ENCODE peak calls at places on chromosomes 7 and 10, in ten cellular contexts. N is left ventricle myocardium inferior, C is breast epithelium, I is choroid plexus epithelial cell, H is type B pancreatic cell, S is endothelial cell, M is tibial artery, G is HFF-Myc, O is BE2C, V is PC-3. L is an unnamed sample.
A peak's percentile ranks its signal among the peaks of the same experiment; 100 is the strongest.

GRCh38 chr10:14823966-14824365 is 13.9 kb downstream of the CDNF start:
- DNase-seq in C (no peak), S (no peak), N (no peak), I (no peak), H (no peak), M (no peak), O (no peak), V (no peak), G (no peak), L (no peak)

GRCh38 chr7:71385362-71385761 is 253.4 kb downstream of the GALNT17 start:
- DNase-seq in H (no peak), O (no peak), S (no peak), C (no peak), N (no peak), V (no peak), G (no peak), I (no peak), M (no peak), L (no peak)

GRCh38 chr10:52216852-52217251 is 97.2 kb upstream of the DKK1 start:
- DNase-seq in V (peak; percentile 92), N (no peak), H (no peak), I (peak; percentile 96), G (peak; percentile 58), M (no peak), C (no peak), O (no peak), S (peak; percentile 15), L (no peak)

GRCh38 chr10:53209941-53210611 is 437.5 kb upstream of the MBL2 start:
- DNase-seq in O (no peak), C (no peak), V (peak; percentile 97), N (no peak), I (peak; percentile 37), G (no peak), H (no peak), M (no peak), S (no peak), L (no peak)

GRCh38 chr10:132904814-132905649 is 37.3 kb downstream of the CFAP46 start:
- DNase-seq in M (peak; percentile 16), O (no peak), H (no peak), N (no peak), S (no peak), G (no peak), I (no peak), C (no peak), V (no peak), L (no peak)

GRCh38 chr7:144854839-144855424 is 19.1 kb upstream of the TPK1 start:
- DNase-seq in C (no peak), S (peak; percentile 6), I (peak; percentile 54), H (no peak), V (peak; percentile 53), G (no peak), M (no peak), N (no peak), O (no peak), L (no peak)

GRCh38 chr10:86968271-86968993 is at the start of gene ADIRF:
- DNase-seq in H (no peak), C (peak; percentile 79), S (no peak), G (no peak), N (peak; percentile 71), M (peak; percentile 82), O (no peak), V (peak; percentile 70), I (no peak), L (no peak)

GRCh38 chr10:129645487-129645886 is 178.4 kb downstream of the MGMT start:
- DNase-seq in N (no peak), V (no peak), O (no peak), H (no peak), G (no peak), C (no peak), M (no peak), I (no peak), S (no peak), L (no peak)

GRCh38 chr10:9294132-9294663 is 1239.7 kb downstream of the GATA3 start:
- DNase-seq in H (no peak), C (no peak), M (no peak), N (no peak), G (no peak), V (no peak), S (no peak), I (no peak), O (no peak), L (no peak)

DNA sequence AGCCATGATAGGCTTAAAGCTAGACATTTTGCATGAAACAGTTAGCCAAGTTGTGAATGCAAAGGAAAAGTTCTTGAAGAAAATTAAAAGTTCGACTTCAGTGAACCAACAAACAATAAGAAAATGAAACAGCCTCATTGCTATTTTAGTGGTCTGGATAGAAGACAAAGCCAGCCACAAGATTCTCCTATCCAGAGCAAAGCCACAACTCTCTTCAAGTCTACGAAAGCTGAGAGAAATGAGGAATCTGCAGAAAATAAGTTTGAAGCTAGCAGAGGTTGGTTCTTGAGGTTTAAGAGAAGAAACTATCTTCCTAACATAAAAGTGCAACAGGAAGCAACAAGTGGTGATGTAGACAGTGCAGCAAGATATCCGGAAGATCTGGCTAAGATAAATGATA is 271.4 kb upstream of the GRM3 start:
- DNase-seq in O (no peak), C (no peak), M (no peak), V (no peak), I (no peak), H (no peak), G (no peak), N (no peak), S (no peak), L (no peak)
- TF ChIP-seq CTCF in O (no peak), C (no peak), M (no peak), V (no peak), I (no peak), H (no peak), G (no peak), N (no peak), S (no peak), L (no peak)

GRCh38 chr7:106823631-106824030 is 41.5 kb upstream of the PIK3CG start:
- DNase-seq in S (no peak), O (no peak), M (no peak), G (no peak), V (peak; percentile 75), N (no peak), C (no peak), I (no peak), H (no peak), L (no peak)

GRCh38 chr7:106818736-106819135 is 46.3 kb upstream of the PIK3CG start:
- DNase-seq in G (no peak), V (no peak), O (no peak), H (no peak), I (no peak), S (no peak), M (no peak), N (no peak), C (no peak), L (no peak)

GRCh38 chr7:106817098-106817497 is 48.0 kb upstream of the PIK3CG start:
- DNase-seq in G (no peak), C (no peak), V (no peak), O (no peak), H (no peak), N (no peak), M (no peak), I (no peak), S (no peak), L (no peak)

GRCh38 chr7:106820321-106821217 is 44.5 kb upstream of the PIK3CG start:
- DNase-seq in M (no peak), S (no peak), I (no peak), O (no peak), G (no peak), H (no peak), N (no peak), C (no peak), V (no peak), L (no peak)

GRCh38 chr7:106819546-106819945 is 45.5 kb upstream of the PIK3CG start:
- DNase-seq in S (no peak), N (no peak), M (no peak), I (no peak), C (no peak), G (no peak), V (no peak), H (no peak), O (no peak), L (no peak)
- TF ChIP-seq CTCF in S (no peak), N (no peak), M (no peak), I (no peak), C (no peak), G (no peak), V (no peak), H (no peak), O (no peak), L (no peak)

GRCh38 chr10:48523820-48524758 is 80.8 kb downstream of the ARHGAP22 start:
- DNase-seq in N (no peak), O (peak; percentile 34), H (peak; percentile 69), G (no peak), M (no peak), V (peak; percentile 37), I (no peak), S (peak; percentile 55), C (no peak), L (peak; percentile 50)
- TF ChIP-seq CTCF in N (peak; percentile 57), O (peak; percentile 36), H (peak; percentile 84), G (peak; percentile 67), M (peak; percentile 33), V (peak; percentile 87), I (peak; percentile 47), S (peak; percentile 83), C (no peak), L (peak; percentile 50)

GRCh38 chr7:123051916-123052315 is 56.4 kb upstream of the TAS2R16 start:
- DNase-seq in C (no peak), O (no peak), S (no peak), M (no peak), V (no peak), I (peak; percentile 37), N (no peak), H (no peak), G (no peak), L (no peak)

GRCh38 chr7:123057926-123058325 is 62.4 kb upstream of the TAS2R16 start:
- DNase-seq in H (no peak), S (no peak), I (no peak), V (no peak), M (no peak), G (no peak), C (no peak), O (no peak), N (no peak), L (no peak)

GRCh38 chr7:123060446-123060845 is 64.9 kb upstream of the TAS2R16 start:
- DNase-seq in G (no peak), H (no peak), S (no peak), O (no peak), M (no peak), C (no peak), N (no peak), V (no peak), I (no peak), L (no peak)

DNA sequence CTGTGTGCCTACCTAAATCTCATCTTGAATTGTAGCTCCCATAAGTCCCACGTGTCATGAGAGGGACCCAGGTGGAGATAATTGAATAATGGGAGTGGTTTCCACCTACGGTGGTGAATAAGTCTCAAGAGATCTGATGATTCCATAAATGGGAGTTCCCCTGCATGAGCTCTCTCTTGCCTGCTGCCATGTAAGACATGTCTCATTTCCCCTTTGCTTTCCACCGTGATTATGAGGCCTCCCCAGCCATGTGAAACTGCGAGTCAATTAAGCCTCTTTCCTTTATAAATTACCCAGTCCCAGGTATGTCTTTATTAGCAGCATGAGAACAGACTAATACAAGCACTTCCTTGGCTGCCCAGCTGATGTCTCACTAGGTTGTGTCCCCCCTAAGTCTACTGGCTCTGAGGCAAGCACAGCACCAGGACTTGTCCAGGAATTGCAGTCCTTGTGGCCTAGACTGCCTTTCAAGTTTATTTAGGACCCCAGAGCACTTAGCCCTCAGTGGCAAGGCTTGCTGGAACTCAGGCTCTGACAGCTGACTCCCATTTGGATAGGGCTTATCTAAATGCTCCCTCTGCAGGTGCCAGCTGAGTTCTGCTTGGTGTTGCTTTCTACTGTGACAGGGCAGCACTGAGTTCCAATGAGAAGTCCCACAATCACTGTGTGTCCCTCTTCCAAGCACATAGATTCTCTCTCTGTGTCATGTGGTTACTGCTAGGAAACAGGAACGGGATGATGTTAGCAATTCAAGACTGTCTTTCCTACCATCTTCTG is 59.0 kb upstream of the TAS2R16 start:
- DNase-seq in H (no peak), I (peak; percentile 52), G (no peak), C (no peak), O (no peak), V (peak; percentile 19), N (peak; percentile 24), M (no peak), S (peak; percentile 11), L (no peak)
- TF ChIP-seq CTCF in H (no peak), I (peak; percentile 58), G (no peak), C (no peak), O (no peak), V (peak; percentile 42), N (peak; percentile 46), M (no peak), S (no peak), L (no peak)